ENCODE peak calls at places on chromosome 17, in ten cellular contexts. One of them, this sample, is unnamed.

GRCh38 chr17:45974916-45975630 is 24.0 kb upstream of the STH start:
- DNase-seq in DND-41: no peak
- DNase-seq in AG04450: no peak
- DNase-seq in AG09309: no peak
- DNase-seq in lower lobe of right lung: no peak
- DNase-seq in transverse colon: no peak
- DNase-seq in NB4: no peak
- DNase-seq in breast epithelium: no peak
- DNase-seq in coronary artery: no peak
- DNase-seq in cardiac fibroblast: no peak
- DNase-seq in this sample: no peak

GRCh38 chr17:55144518-55144917 is 120.2 kb upstream of the HLF start:
- DNase-seq in DND-41: no peak
- DNase-seq in AG04450: no peak
- DNase-seq in AG09309: no peak
- DNase-seq in lower lobe of right lung: no peak
- DNase-seq in transverse colon: no peak
- DNase-seq in NB4: no peak
- DNase-seq in breast epithelium: no peak
- DNase-seq in coronary artery: no peak
- DNase-seq in cardiac fibroblast: no peak
- DNase-seq in this sample: no peak

GRCh38 chr17:51016099-51016498 is 104.6 kb downstream of the SPAG9 start:
- DNase-seq in DND-41: no peak
- DNase-seq in AG04450: no peak
- DNase-seq in AG09309: no peak
- DNase-seq in lower lobe of right lung: no peak
- DNase-seq in transverse colon: no peak
- DNase-seq in NB4: no peak
- DNase-seq in breast epithelium: no peak
- DNase-seq in coronary artery: no peak
- DNase-seq in cardiac fibroblast: no peak
- DNase-seq in this sample: no peak

GRCh38 chr17:35433075-35433894 is 985 bp upstream of the SLFN12 start:
- DNase-seq in DND-41: peak; percentile 71
- DNase-seq in AG04450: peak; percentile 98
- DNase-seq in AG09309: peak; percentile 98
- DNase-seq in lower lobe of right lung: peak; percentile 73
- DNase-seq in transverse colon: peak; percentile 62
- DNase-seq in NB4: peak; percentile 98
- DNase-seq in breast epithelium: peak; percentile 70
- DNase-seq in coronary artery: peak; percentile 82
- DNase-seq in cardiac fibroblast: peak; percentile 100
- DNase-seq in this sample: peak; percentile 78

GRCh38 chr17:59223813-59224212 is 3.5 kb downstream of the GDPD1 start:
- DNase-seq in DND-41: no peak
- DNase-seq in AG04450: no peak
- DNase-seq in AG09309: no peak
- DNase-seq in lower lobe of right lung: no peak
- DNase-seq in transverse colon: no peak
- DNase-seq in NB4: no peak
- DNase-seq in breast epithelium: no peak
- DNase-seq in coronary artery: no peak
- DNase-seq in cardiac fibroblast: no peak
- DNase-seq in this sample: no peak

GRCh38 chr17:61149862-61150362 is 249.7 kb upstream of the TBX2 start:
- DNase-seq in DND-41: peak; percentile 49
- DNase-seq in AG04450: no peak
- DNase-seq in AG09309: no peak
- DNase-seq in lower lobe of right lung: no peak
- DNase-seq in transverse colon: no peak
- DNase-seq in NB4: no peak
- DNase-seq in breast epithelium: no peak
- DNase-seq in coronary artery: no peak
- DNase-seq in cardiac fibroblast: no peak
- DNase-seq in this sample: no peak

GRCh38 chr17:12429125-12429524 is 236.6 kb upstream of the MYOCD start:
- DNase-seq in DND-41: no peak
- DNase-seq in AG04450: no peak
- DNase-seq in AG09309: no peak
- DNase-seq in lower lobe of right lung: no peak
- DNase-seq in transverse colon: no peak
- DNase-seq in NB4: no peak
- DNase-seq in breast epithelium: no peak
- DNase-seq in coronary artery: no peak
- DNase-seq in cardiac fibroblast: no peak
- DNase-seq in this sample: no peak

GRCh38 chr17:75906143-75906884 is 1.6 kb upstream of the MRPL38 start:
- DNase-seq in DND-41: no peak
- DNase-seq in AG04450: no peak
- DNase-seq in AG09309: no peak
- DNase-seq in lower lobe of right lung: no peak
- DNase-seq in transverse colon: no peak
- DNase-seq in NB4: no peak
- DNase-seq in breast epithelium: no peak
- DNase-seq in coronary artery: no peak
- DNase-seq in cardiac fibroblast: no peak
- DNase-seq in this sample: no peak

GRCh38 chr17:49434821-49435581 is 20.3 kb upstream of the PHB1 start:
- DNase-seq in DND-41: peak; percentile 51
- DNase-seq in AG04450: no peak
- DNase-seq in AG09309: no peak
- DNase-seq in lower lobe of right lung: no peak
- DNase-seq in transverse colon: peak; percentile 31
- DNase-seq in NB4: peak; percentile 63
- DNase-seq in breast epithelium: peak; percentile 51
- DNase-seq in coronary artery: peak; percentile 66
- DNase-seq in cardiac fibroblast: peak; percentile 66
- DNase-seq in this sample: no peak

GRCh38 chr17:73211745-73212144 is 18.9 kb downstream of the COG1 start:
- DNase-seq in DND-41: no peak
- DNase-seq in AG04450: no peak
- DNase-seq in AG09309: no peak
- DNase-seq in lower lobe of right lung: no peak
- DNase-seq in transverse colon: no peak
- DNase-seq in NB4: peak; percentile 48
- DNase-seq in breast epithelium: no peak
- DNase-seq in coronary artery: no peak
- DNase-seq in cardiac fibroblast: no peak
- DNase-seq in this sample: no peak

GRCh38 chr17:1644493-1645206 is 882 bp downstream of the SCARF1 start:
- DNase-seq in DND-41: no peak
- DNase-seq in AG04450: no peak
- DNase-seq in AG09309: no peak
- DNase-seq in lower lobe of right lung: no peak
- DNase-seq in transverse colon: no peak
- DNase-seq in NB4: peak; percentile 44
- DNase-seq in breast epithelium: no peak
- DNase-seq in coronary artery: no peak
- DNase-seq in cardiac fibroblast: peak; percentile 67
- DNase-seq in this sample: peak; percentile 85

GRCh38 chr17:33896309-33896708 is 358.8 kb upstream of the CCL2 start:
- DNase-seq in DND-41: no peak
- DNase-seq in AG04450: no peak
- DNase-seq in AG09309: no peak
- DNase-seq in lower lobe of right lung: no peak
- DNase-seq in transverse colon: no peak
- DNase-seq in NB4: no peak
- DNase-seq in breast epithelium: no peak
- DNase-seq in coronary artery: no peak
- DNase-seq in cardiac fibroblast: no peak
- DNase-seq in this sample: no peak

GRCh38 chr17:48068491-48068961 is 20.4 kb downstream of the NFE2L1 start:
- DNase-seq in DND-41: no peak
- DNase-seq in AG04450: no peak
- DNase-seq in AG09309: no peak
- DNase-seq in lower lobe of right lung: no peak
- DNase-seq in transverse colon: no peak
- DNase-seq in NB4: peak; percentile 21
- DNase-seq in breast epithelium: no peak
- DNase-seq in coronary artery: no peak
- DNase-seq in cardiac fibroblast: peak; percentile 77
- DNase-seq in this sample: no peak

GRCh38 chr17:81365148-81365600 is 30.1 kb upstream of the BAHCC1 start:
- DNase-seq in DND-41: no peak
- DNase-seq in AG04450: no peak
- DNase-seq in AG09309: no peak
- DNase-seq in lower lobe of right lung: peak; percentile 87
- DNase-seq in transverse colon: peak; percentile 77
- DNase-seq in NB4: no peak
- DNase-seq in breast epithelium: peak; percentile 72
- DNase-seq in coronary artery: peak; percentile 77
- DNase-seq in cardiac fibroblast: peak; percentile 69
- DNase-seq in this sample: peak; percentile 86

GRCh38 chr17:68248886-68249872 is 1.3 kb downstream of the AMZ2 start:
- DNase-seq in DND-41: no peak
- DNase-seq in AG04450: no peak
- DNase-seq in AG09309: no peak
- DNase-seq in lower lobe of right lung: no peak
- DNase-seq in transverse colon: no peak
- DNase-seq in NB4: peak; percentile 65
- DNase-seq in breast epithelium: no peak
- DNase-seq in coronary artery: no peak
- DNase-seq in cardiac fibroblast: no peak
- DNase-seq in this sample: peak; percentile 66

GRCh38 chr17:74960739-74961342 is 11.7 kb downstream of the HID1 start:
- DNase-seq in DND-41: peak; percentile 34
- DNase-seq in AG04450: peak; percentile 6
- DNase-seq in AG09309: no peak
- DNase-seq in lower lobe of right lung: peak; percentile 80
- DNase-seq in transverse colon: peak; percentile 57
- DNase-seq in NB4: peak; percentile 81
- DNase-seq in breast epithelium: no peak
- DNase-seq in coronary artery: no peak
- DNase-seq in cardiac fibroblast: peak; percentile 48
- DNase-seq in this sample: no peak

DNA sequence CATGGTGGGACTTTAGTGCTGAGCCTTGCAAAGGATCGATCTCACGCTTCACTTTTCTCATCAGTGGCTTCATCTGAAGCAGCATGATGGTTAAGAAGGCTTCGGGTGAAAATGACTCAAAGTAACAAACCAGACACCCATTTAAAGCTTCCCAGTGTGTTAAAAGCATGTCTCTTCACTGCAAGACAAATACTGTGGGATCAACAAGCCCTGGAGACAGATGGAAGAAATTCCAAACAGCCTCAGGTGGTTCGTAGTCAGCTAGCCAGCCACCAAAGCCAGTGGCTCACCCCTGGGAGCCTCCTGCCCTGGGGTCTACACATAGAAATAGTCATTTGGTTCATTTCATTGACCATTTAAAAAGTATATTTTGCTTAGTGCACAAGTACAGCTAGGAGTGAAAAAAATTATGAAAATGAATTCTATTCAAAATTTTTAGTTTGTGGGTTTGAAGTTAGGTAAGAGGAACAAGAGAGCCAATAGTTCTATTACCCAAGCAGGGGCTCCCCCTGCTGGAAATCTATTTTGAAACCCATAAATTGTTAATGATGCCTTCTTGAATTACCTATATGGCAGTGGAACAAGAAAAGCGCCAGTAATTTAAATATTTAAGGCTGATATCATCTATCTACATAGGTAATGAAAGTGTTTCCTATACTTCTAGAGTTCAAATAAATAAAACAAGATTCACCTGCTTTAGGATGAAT is 51.6 kb downstream of the PMP22 start:
- DNase-seq in DND-41: no peak
- DNase-seq in AG04450: no peak
- DNase-seq in AG09309: peak; percentile 13
- DNase-seq in lower lobe of right lung: no peak
- DNase-seq in transverse colon: no peak
- DNase-seq in NB4: peak; percentile 66
- DNase-seq in breast epithelium: no peak
- DNase-seq in coronary artery: no peak
- DNase-seq in cardiac fibroblast: peak; percentile 55
- DNase-seq in this sample: no peak
- TF ChIP-seq CTCF in DND-41: peak; percentile 50
- TF ChIP-seq CTCF in AG04450: peak; percentile 39
- TF ChIP-seq CTCF in AG09309: peak; percentile 55
- TF ChIP-seq CTCF in lower lobe of right lung: peak; percentile 29
- TF ChIP-seq CTCF in transverse colon: no peak
- TF ChIP-seq CTCF in NB4: peak; percentile 53
- TF ChIP-seq CTCF in breast epithelium: no peak
- TF ChIP-seq CTCF in coronary artery: no peak
- TF ChIP-seq CTCF in cardiac fibroblast: peak; percentile 31
- TF ChIP-seq CTCF in this sample: peak; percentile 55

GRCh38 chr17:79632432-79632735 is 21.5 kb upstream of the RBFOX3 start:
- DNase-seq in DND-41: no peak
- DNase-seq in AG04450: no peak
- DNase-seq in AG09309: no peak
- DNase-seq in lower lobe of right lung: peak; percentile 22
- DNase-seq in transverse colon: peak; percentile 1
- DNase-seq in NB4: no peak
- DNase-seq in breast epithelium: peak; percentile 27
- DNase-seq in coronary artery: no peak
- DNase-seq in cardiac fibroblast: no peak
- DNase-seq in this sample: peak; percentile 24
- TF ChIP-seq CTCF in DND-41: no peak
- TF ChIP-seq CTCF in AG04450: no peak
- TF ChIP-seq CTCF in AG09309: no peak
- TF ChIP-seq CTCF in lower lobe of right lung: no peak
- TF ChIP-seq CTCF in transverse colon: no peak
- TF ChIP-seq CTCF in NB4: no peak
- TF ChIP-seq CTCF in breast epithelium: no peak
- TF ChIP-seq CTCF in coronary artery: no peak
- TF ChIP-seq CTCF in cardiac fibroblast: no peak
- TF ChIP-seq CTCF in this sample: no peak

DNA sequence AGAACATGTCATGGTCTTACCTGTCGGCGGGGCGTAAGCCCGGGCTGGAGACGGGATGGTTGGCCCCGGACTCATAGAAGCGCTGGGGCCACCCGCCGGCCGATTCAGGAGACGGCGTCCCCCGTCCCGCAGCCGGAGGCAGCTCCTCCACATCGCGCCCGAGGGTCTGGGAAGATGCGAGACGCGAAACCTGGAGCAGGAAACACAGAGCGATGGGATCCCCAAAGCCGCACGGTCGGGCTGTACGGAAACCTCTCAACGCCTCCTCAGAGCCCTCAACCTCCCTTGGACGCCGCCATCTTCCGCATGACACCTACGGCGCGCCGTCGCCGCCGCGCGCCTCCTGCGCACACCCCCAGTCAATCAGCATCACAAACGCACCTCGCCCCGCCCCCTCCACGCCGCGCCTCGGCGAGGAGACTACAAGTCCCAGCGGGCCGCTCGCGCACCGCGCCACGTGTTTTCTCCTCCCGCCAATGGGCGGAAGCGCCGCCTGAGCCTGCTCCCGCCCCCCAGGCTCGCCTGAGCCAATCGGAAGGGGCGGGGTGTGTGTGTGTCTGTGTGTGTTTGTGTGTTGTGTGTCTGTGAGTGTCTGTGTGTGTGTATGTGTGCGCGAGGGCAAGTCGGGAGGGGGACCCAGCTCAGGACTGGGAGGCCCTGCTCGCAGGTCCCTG is at the start of the genes ATPAF2 and GID4:
- DNase-seq in DND-41: peak; percentile 100
- DNase-seq in AG04450: peak; percentile 96
- DNase-seq in AG09309: peak; percentile 93
- DNase-seq in lower lobe of right lung: peak; percentile 100
- DNase-seq in transverse colon: peak; percentile 100
- DNase-seq in NB4: peak; percentile 100
- DNase-seq in breast epithelium: peak; percentile 100
- DNase-seq in coronary artery: peak; percentile 99
- DNase-seq in cardiac fibroblast: peak; percentile 99
- DNase-seq in this sample: peak; percentile 99
- TF ChIP-seq CTCF in DND-41: peak; percentile 27
- TF ChIP-seq CTCF in AG04450: no peak
- TF ChIP-seq CTCF in AG09309: no peak
- TF ChIP-seq CTCF in lower lobe of right lung: no peak
- TF ChIP-seq CTCF in transverse colon: peak; percentile 27
- TF ChIP-seq CTCF in NB4: no peak
- TF ChIP-seq CTCF in breast epithelium: no peak
- TF ChIP-seq CTCF in coronary artery: no peak
- TF ChIP-seq CTCF in cardiac fibroblast: peak; percentile 15
- TF ChIP-seq CTCF in this sample: no peak

GRCh38 chr17:7627250-7628121 is at the start of gene SAT2:
- DNase-seq in DND-41: peak; percentile 90
- DNase-seq in AG04450: peak; percentile 86
- DNase-seq in AG09309: peak; percentile 75
- DNase-seq in lower lobe of right lung: peak; percentile 95
- DNase-seq in transverse colon: peak; percentile 95
- DNase-seq in NB4: peak; percentile 89
- DNase-seq in breast epithelium: peak; percentile 95
- DNase-seq in coronary artery: peak; percentile 97
- DNase-seq in cardiac fibroblast: peak; percentile 96
- DNase-seq in this sample: peak; percentile 94
- TF ChIP-seq CTCF in DND-41: no peak
- TF ChIP-seq CTCF in AG04450: no peak
- TF ChIP-seq CTCF in AG09309: no peak
- TF ChIP-seq CTCF in lower lobe of right lung: no peak
- TF ChIP-seq CTCF in transverse colon: no peak
- TF ChIP-seq CTCF in NB4: no peak
- TF ChIP-seq CTCF in breast epithelium: no peak
- TF ChIP-seq CTCF in coronary artery: no peak
- TF ChIP-seq CTCF in cardiac fibroblast: no peak
- TF ChIP-seq CTCF in this sample: no peak